ENCODE peak calls at places on chromosomes 5 and 9, in ten cellular contexts. M, T, J, O, D, G, B, F, R and V are unnamed samples.

GRCh38 chr5:61744690-61745619 is 412.9 kb downstream of the ZSWIM6 start:
- DNase-seq in M (no peak), T (no peak), J (no peak), O (peak), D (no peak), G (no peak), B (no peak), F (no peak), R (no peak), V (no peak)

GRCh38 chr5:160064441-160064840 is 54.8 kb downstream of the PWWP2A start:
- DNase-seq in M (no peak), T (peak), J (no peak), O (no peak), D (no peak), G (no peak), B (no peak), F (peak), R (no peak), V (no peak)

GRCh38 chr9:86287013-86287412 is 4.7 kb upstream of the ISCA1 start:
- DNase-seq in M (no peak), T (peak), J (no peak), O (peak), D (no peak), G (peak), B (peak), F (no peak), R (no peak), V (no peak)

GRCh38 chr9:21590058-21590996 is 108.2 kb upstream of the IFNE start:
- DNase-seq in M (no peak), T (no peak), J (no peak), O (peak), D (no peak), G (no peak), B (peak), F (no peak), R (no peak), V (no peak)

GRCh38 chr9:126424511-126424910 is 97.9 kb downstream of the MVB12B start:
- DNase-seq in M (no peak), T (no peak), J (no peak), O (no peak), D (no peak), G (no peak), B (no peak), F (no peak), R (no peak), V (no peak)

GRCh38 chr9:115261656-115262081 is 143.7 kb upstream of the TNC start:
- DNase-seq in M (no peak), T (no peak), J (no peak), O (peak), D (no peak), G (peak), B (peak), F (no peak), R (peak), V (no peak)

GRCh38 chr5:65100846-65101678 is 332.3 kb downstream of the CWC27 start:
- DNase-seq in M (peak), T (peak), J (no peak), O (peak), D (peak), G (peak), B (peak), F (peak), R (peak), V (peak)

GRCh38 chr5:43658499-43658898 is 55.5 kb downstream of the NNT start:
- DNase-seq in M (peak), T (no peak), J (no peak), O (peak), D (no peak), G (peak), B (peak), F (no peak), R (no peak), V (no peak)

GRCh38 chr9:105608685-105609598 is 51.0 kb downstream of the FKTN start:
- DNase-seq in M (peak), T (no peak), J (no peak), O (peak), D (no peak), G (peak), B (peak), F (no peak), R (peak), V (no peak)

GRCh38 chr9:72812622-72813111 is 140.2 kb downstream of the ALDH1A1 start:
- DNase-seq in M (no peak), T (no peak), J (no peak), O (no peak), D (no peak), G (no peak), B (peak), F (no peak), R (no peak), V (no peak)